ENCODE peak calls at places on chromosomes 1 and 21, in seven cellular contexts. T is Panc1, R is epithelial cell of esophagus, L is GM12865, U is kidney, K is aorta, I is AG04449. H is an unnamed sample.
A peak's percentile ranks its signal among the peaks of the same experiment; 100 is the strongest.

GRCh38 chr1:25820247-25821111 is 725 bp downstream of the MTFR1L start:
- DNase-seq in I (no peak), T (no peak), R (peak; percentile 81), K (no peak), U (peak; percentile 86), L (peak; percentile 85), H (no peak)

GRCh38 chr1:234539666-234540403 is 60.9 kb upstream of the TARBP1 start:
- DNase-seq in U (no peak), L (no peak), I (no peak), K (no peak), T (no peak), R (no peak), H (peak; percentile 12)

GRCh38 chr1:103497404-103497803 is 28.1 kb upstream of the RNPC3 start:
- DNase-seq in L (no peak), R (peak; percentile 32), I (no peak), T (no peak), K (no peak), U (no peak), H (no peak)

GRCh38 chr1:167927075-167927754 is 9.3 kb upstream of the DCAF6 start:
- DNase-seq in R (no peak), K (no peak), U (no peak), L (peak; percentile 11), T (no peak), I (no peak), H (no peak)

GRCh38 chr21:33402011-33402979 is 918 bp upstream of the IFNGR2 start:
- DNase-seq in L (peak; percentile 69), U (peak; percentile 90), T (no peak), R (peak; percentile 84), I (no peak), K (peak; percentile 87), H (peak; percentile 78)

GRCh38 chr1:115682792-115683191 is 41.0 kb downstream of the VANGL1 start:
- DNase-seq in U (no peak), T (no peak), L (no peak), R (no peak), K (no peak), I (no peak), H (no peak)

GRCh38 chr1:87897486-87897885 is 568.8 kb downstream of the LMO4 start:
- DNase-seq in T (no peak), R (no peak), L (no peak), U (no peak), I (no peak), K (no peak), H (no peak)

GRCh38 chr21:15722591-15723324 is 7.0 kb upstream of the USP25 start:
- DNase-seq in U (no peak), L (no peak), R (peak; percentile 73), K (no peak), I (no peak), T (no peak), H (no peak)

GRCh38 chr1:1063945-1064831 is 9.9 kb downstream of the RNF223 start:
- DNase-seq in U (peak; percentile 94), R (peak; percentile 68), T (peak; percentile 60), K (peak; percentile 87), I (peak; percentile 29), L (peak; percentile 92), H (peak; percentile 54)

GRCh38 chr1:234533975-234534876 is 55.2 kb upstream of the TARBP1 start:
- DNase-seq in K (peak; percentile 94), I (peak; percentile 98), R (peak; percentile 95), T (no peak), U (peak; percentile 96), L (no peak), H (peak; percentile 97)

GRCh38 chr1:48291421-48291820 is 68.9 kb downstream of the SLC5A9 start:
- DNase-seq in L (no peak), K (no peak), T (no peak), I (no peak), R (no peak), U (no peak), H (no peak)

GRCh38 chr1:51469518-51469917 is 49.5 kb downstream of the EPS15 start:
- DNase-seq in K (no peak), R (no peak), I (no peak), T (no peak), U (no peak), L (no peak), H (no peak)

GRCh38 chr1:70427976-70428375 is 16.9 kb downstream of the CTH start:
- DNase-seq in L (no peak), R (peak; percentile 30), T (no peak), U (no peak), I (no peak), K (no peak), H (no peak)

GRCh38 chr21:44012474-44013379 is 618 bp downstream of the TRAPPC10 start:
- DNase-seq in L (peak; percentile 91), I (no peak), U (peak; percentile 91), T (no peak), K (peak; percentile 88), R (peak; percentile 37), H (peak; percentile 41)

GRCh38 chr1:7450772-7451171 is 320.3 kb upstream of the VAMP3 start:
- DNase-seq in L (no peak), R (no peak), K (no peak), T (no peak), U (no peak), I (no peak), H (no peak)
- H3K4me3 ChIP-seq in L (no peak overlapping the region), R (no peak overlapping the region), K (no peak overlapping the region), T (no peak overlapping the region), U (no peak overlapping the region), I (no peak overlapping the region), H (no peak overlapping the region)

GRCh38 chr1:248589334-248589733 is 8.2 kb downstream of the OR2T10 start:
- DNase-seq in U (no peak), T (no peak), R (no peak), K (no peak), L (peak; percentile 13), I (no peak), H (no peak)
- H3K4me3 ChIP-seq in U (no peak overlapping the region), T (no peak overlapping the region), R (no peak overlapping the region), K (no peak overlapping the region), L (no peak overlapping the region), I (no peak overlapping the region), H (no peak overlapping the region)

GRCh38 chr1:203039609-203040517 is 13.6 kb downstream of the PPFIA4 start:
- DNase-seq in L (no peak), U (peak; percentile 56), T (no peak), K (no peak), I (no peak), R (peak; percentile 57), H (peak; percentile 0)
- H3K4me3 ChIP-seq in L (no peak overlapping the region), U (no peak overlapping the region), T (no peak overlapping the region), K (no peak overlapping the region), I (no peak overlapping the region), R (no peak overlapping the region), H (no peak overlapping the region)

GRCh38 chr1:110565565-110565964 is 40.6 kb downstream of the KCNA2 start:
- DNase-seq in I (no peak), K (no peak), T (no peak), U (no peak), L (no peak), R (no peak), H (no peak)
- H3K4me3 ChIP-seq in I (no peak overlapping the region), K (no peak overlapping the region), T (no peak overlapping the region), U (no peak overlapping the region), L (no peak overlapping the region), R (no peak overlapping the region), H (no peak overlapping the region)

DNA sequence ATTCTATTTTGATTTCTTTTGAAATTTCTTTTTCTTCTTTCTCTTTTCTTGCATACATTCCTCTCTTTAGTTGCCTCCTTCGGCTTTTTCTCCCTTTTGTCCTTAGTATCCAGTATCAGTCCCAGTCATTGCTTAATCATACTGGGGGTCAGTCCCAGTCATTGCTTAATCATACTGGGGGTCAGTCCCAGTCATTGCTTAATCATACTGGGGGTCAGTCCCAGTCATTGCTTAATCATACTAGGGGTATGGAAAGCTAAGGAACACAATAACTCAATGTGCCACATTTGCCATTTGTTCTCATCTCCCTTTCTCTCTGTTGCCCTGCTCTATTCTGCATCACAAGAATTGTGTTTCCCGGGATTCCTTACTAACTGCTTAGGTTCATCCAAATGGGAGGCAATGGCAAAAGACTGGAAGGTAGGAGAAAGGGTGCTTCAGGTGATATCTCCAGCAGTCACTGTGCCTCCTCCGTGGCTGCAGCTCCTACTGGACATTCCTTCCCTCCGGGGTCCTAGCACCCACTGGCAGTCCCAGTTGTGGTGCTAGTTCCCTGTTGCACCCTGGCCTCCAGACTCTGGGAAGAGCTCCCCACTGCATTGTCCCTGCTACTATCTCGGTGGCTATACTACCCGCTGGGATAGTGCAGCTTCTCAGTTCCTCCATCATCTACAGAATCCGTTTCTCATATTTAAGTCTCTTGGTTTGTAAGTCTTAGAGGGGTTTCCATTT is 32.6 kb upstream of the LAMC1 start:
- DNase-seq in L (no peak), K (no peak), U (no peak), I (no peak), R (peak; percentile 47), T (no peak), H (no peak)
- H3K4me3 ChIP-seq in L (no peak overlapping the region), K (no peak overlapping the region), U (no peak overlapping the region), I (no peak overlapping the region), R (no peak overlapping the region), T (no peak overlapping the region), H (no peak overlapping the region)

DNA sequence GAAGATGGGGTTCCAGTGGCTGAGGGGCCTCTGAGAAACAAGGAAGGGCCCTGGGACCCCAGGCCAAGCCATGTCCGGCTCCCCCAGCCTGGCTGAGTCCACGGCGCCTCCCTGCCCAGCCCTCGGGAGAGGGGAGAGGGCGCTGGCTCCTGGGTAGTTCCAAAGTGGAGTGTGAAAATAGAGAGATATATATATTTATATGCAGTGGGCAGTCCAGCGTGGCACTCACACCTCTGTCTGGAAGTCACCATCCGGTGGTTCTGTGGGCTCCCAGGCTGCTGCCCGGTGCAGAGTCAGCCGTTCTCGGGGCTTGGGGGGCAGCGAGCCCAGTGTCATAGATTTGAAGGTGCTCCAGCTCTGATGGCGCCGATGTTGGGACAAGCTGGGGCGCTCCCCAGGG is 23.4 kb upstream of the COL16A1 start:
- DNase-seq in U (no peak), I (no peak), T (no peak), L (no peak), K (no peak), R (no peak), H (no peak)
- H3K4me3 ChIP-seq in U (no peak overlapping the region), I (no peak overlapping the region), T (no peak overlapping the region), L (no peak overlapping the region), K (no peak overlapping the region), R (no peak overlapping the region), H (no peak overlapping the region)

GRCh38 chr1:31371121-31371520 is 1.8 kb downstream of the FABP3 start:
- DNase-seq in U (no peak), I (no peak), K (no peak), R (no peak), T (no peak), L (no peak), H (no peak)

GRCh38 chr1:31373897-31374486 is 1.1 kb upstream of the FABP3 start:
- DNase-seq in K (no peak), I (no peak), T (no peak), U (no peak), L (no peak), R (no peak), H (no peak)

GRCh38 chr1:31372961-31373896 is at the start of gene FABP3:
- DNase-seq in I (no peak), K (peak; percentile 93), R (peak; percentile 29), T (no peak), L (no peak), U (peak; percentile 94), H (peak; percentile 71)

GRCh38 chr1:31371560-31371959 is 1.3 kb downstream of the FABP3 start:
- DNase-seq in K (no peak), I (no peak), R (no peak), T (no peak), U (peak; percentile 79), L (no peak), H (no peak)

GRCh38 chr1:31372051-31372450 is 825 bp downstream of the FABP3 start:
- DNase-seq in K (no peak), R (no peak), L (no peak), T (no peak), U (no peak), I (no peak), H (no peak)
- H3K4me3 ChIP-seq in K (no peak overlapping the region), R (no peak overlapping the region), L (no peak overlapping the region), T (no peak overlapping the region), U (peak overlapping the region; percentile 58), I (no peak overlapping the region), H (peak overlapping the region; percentile 35)

GRCh38 chr1:43802356-43802755 is 95.0 kb downstream of the ST3GAL3 start:
- DNase-seq in R (no peak), K (no peak), I (no peak), T (no peak), U (no peak), L (no peak), H (no peak)
- H3K4me3 ChIP-seq in R (no peak overlapping the region), K (no peak overlapping the region), I (no peak overlapping the region), T (no peak overlapping the region), U (no peak overlapping the region), L (no peak overlapping the region), H (no peak overlapping the region)